ENCODE peak calls at places on chromosomes 4 and X, in eight cellular contexts. One of them, this sample, is unnamed.

GRCh38 chr4:145878501-145879435 is 59.9 kb downstream of the ZNF827 start:
- DNase-seq in HCT116: no peak
- DNase-seq in transverse colon: no peak
- DNase-seq in NB4: no peak
- DNase-seq in heart left ventricle: no peak
- DNase-seq in right lobe of liver: no peak
- DNase-seq in tibial nerve: no peak
- DNase-seq in ovary: no peak
- DNase-seq in this sample: no peak

GRCh38 chrX:47573334-47574095 is 8.7 kb upstream of the TIMP1 start:
- DNase-seq in HCT116: no peak
- DNase-seq in transverse colon: peak; percentile 47
- DNase-seq in NB4: no peak
- DNase-seq in heart left ventricle: peak; percentile 58
- DNase-seq in right lobe of liver: no peak
- DNase-seq in tibial nerve: peak; percentile 43
- DNase-seq in ovary: peak; percentile 77
- DNase-seq in this sample: peak; percentile 79

GRCh38 chrX:68889244-68889643 is 60.4 kb downstream of the EFNB1 start:
- DNase-seq in HCT116: no peak
- DNase-seq in transverse colon: no peak
- DNase-seq in NB4: peak; percentile 49
- DNase-seq in heart left ventricle: no peak
- DNase-seq in right lobe of liver: no peak
- DNase-seq in tibial nerve: no peak
- DNase-seq in ovary: no peak
- DNase-seq in this sample: no peak

GRCh38 chrX:11331788-11332187 is 38.6 kb downstream of the AMELX start:
- DNase-seq in HCT116: no peak
- DNase-seq in transverse colon: no peak
- DNase-seq in NB4: no peak
- DNase-seq in heart left ventricle: no peak
- DNase-seq in right lobe of liver: no peak
- DNase-seq in tibial nerve: no peak
- DNase-seq in ovary: no peak
- DNase-seq in this sample: no peak

GRCh38 chr4:167265231-167265630 is 30.9 kb upstream of the SPOCK3 start:
- DNase-seq in HCT116: no peak
- DNase-seq in transverse colon: no peak
- DNase-seq in NB4: no peak
- DNase-seq in heart left ventricle: no peak
- DNase-seq in right lobe of liver: no peak
- DNase-seq in tibial nerve: no peak
- DNase-seq in ovary: no peak
- DNase-seq in this sample: no peak

GRCh38 chrX:152343306-152343705 is 107.8 kb downstream of the GABRA3 start:
- DNase-seq in HCT116: no peak
- DNase-seq in transverse colon: no peak
- DNase-seq in NB4: no peak
- DNase-seq in heart left ventricle: no peak
- DNase-seq in right lobe of liver: no peak
- DNase-seq in tibial nerve: no peak
- DNase-seq in ovary: no peak
- DNase-seq in this sample: no peak

GRCh38 chrX:33906971-33907370 is 225.1 kb downstream of the FAM47A start:
- DNase-seq in HCT116: no peak
- DNase-seq in transverse colon: no peak
- DNase-seq in NB4: no peak
- DNase-seq in heart left ventricle: no peak
- DNase-seq in right lobe of liver: no peak
- DNase-seq in tibial nerve: no peak
- DNase-seq in ovary: no peak
- DNase-seq in this sample: no peak

GRCh38 chr4:149781150-149781549 is 34.5 kb downstream of the IQCM start:
- DNase-seq in HCT116: peak; percentile 42
- DNase-seq in transverse colon: no peak
- DNase-seq in NB4: peak; percentile 6
- DNase-seq in heart left ventricle: no peak
- DNase-seq in right lobe of liver: no peak
- DNase-seq in tibial nerve: no peak
- DNase-seq in ovary: no peak
- DNase-seq in this sample: no peak

GRCh38 chrX:130631011-130631410 is 229.2 kb downstream of the RBMX2 start:
- DNase-seq in HCT116: no peak
- DNase-seq in transverse colon: no peak
- DNase-seq in NB4: no peak
- DNase-seq in heart left ventricle: no peak
- DNase-seq in right lobe of liver: no peak
- DNase-seq in tibial nerve: no peak
- DNase-seq in ovary: no peak
- DNase-seq in this sample: no peak

GRCh38 chr4:2763511-2763967 is 7.4 kb upstream of the TNIP2 start:
- DNase-seq in HCT116: no peak
- DNase-seq in transverse colon: no peak
- DNase-seq in NB4: no peak
- DNase-seq in heart left ventricle: no peak
- DNase-seq in right lobe of liver: no peak
- DNase-seq in tibial nerve: no peak
- DNase-seq in ovary: peak; percentile 36
- DNase-seq in this sample: peak; percentile 69

GRCh38 chr4:1752284-1753041 is 31.1 kb downstream of the TACC3 start:
- DNase-seq in HCT116: no peak
- DNase-seq in transverse colon: peak; percentile 24
- DNase-seq in NB4: peak; percentile 77
- DNase-seq in heart left ventricle: no peak
- DNase-seq in right lobe of liver: no peak
- DNase-seq in tibial nerve: no peak
- DNase-seq in ovary: no peak
- DNase-seq in this sample: no peak

GRCh38 chrX:140918398-140919043 is 83.9 kb upstream of the SPANXB1 start:
- DNase-seq in HCT116: peak; percentile 10
- DNase-seq in transverse colon: peak; percentile 8
- DNase-seq in NB4: peak; percentile 61
- DNase-seq in heart left ventricle: no peak
- DNase-seq in right lobe of liver: no peak
- DNase-seq in tibial nerve: no peak
- DNase-seq in ovary: no peak
- DNase-seq in this sample: no peak

GRCh38 chr4:156805696-156806095 is 165.9 kb downstream of the PDGFC start:
- DNase-seq in HCT116: no peak
- DNase-seq in transverse colon: no peak
- DNase-seq in NB4: no peak
- DNase-seq in heart left ventricle: no peak
- DNase-seq in right lobe of liver: no peak
- DNase-seq in tibial nerve: no peak
- DNase-seq in ovary: no peak
- DNase-seq in this sample: no peak

GRCh38 chr4:6347511-6348045 is 77.9 kb downstream of the WFS1 start:
- DNase-seq in HCT116: no peak
- DNase-seq in transverse colon: no peak
- DNase-seq in NB4: no peak
- DNase-seq in heart left ventricle: no peak
- DNase-seq in right lobe of liver: no peak
- DNase-seq in tibial nerve: no peak
- DNase-seq in ovary: no peak
- DNase-seq in this sample: no peak

GRCh38 chr4:123699823-123700822 is 303.5 kb downstream of the SPRY1 start:
- DNase-seq in HCT116: no peak
- DNase-seq in transverse colon: no peak
- DNase-seq in NB4: no peak
- DNase-seq in heart left ventricle: peak; percentile 41
- DNase-seq in right lobe of liver: no peak
- DNase-seq in tibial nerve: no peak
- DNase-seq in ovary: no peak
- DNase-seq in this sample: no peak

GRCh38 chrX:79182616-79183015 is 38.1 kb downstream of the GPR174 start:
- DNase-seq in HCT116: no peak
- DNase-seq in transverse colon: no peak
- DNase-seq in NB4: no peak
- DNase-seq in heart left ventricle: no peak
- DNase-seq in right lobe of liver: no peak
- DNase-seq in tibial nerve: no peak
- DNase-seq in ovary: no peak
- DNase-seq in this sample: no peak

GRCh38 chr4:159856451-159856850 is 753.6 kb downstream of the RAPGEF2 start:
- DNase-seq in HCT116: no peak
- DNase-seq in transverse colon: no peak
- DNase-seq in NB4: no peak
- DNase-seq in heart left ventricle: no peak
- DNase-seq in right lobe of liver: no peak
- DNase-seq in tibial nerve: no peak
- DNase-seq in ovary: no peak
- DNase-seq in this sample: no peak

GRCh38 chr4:151887151-151887815 is 126.5 kb upstream of the GATB start:
- DNase-seq in HCT116: no peak
- DNase-seq in transverse colon: no peak
- DNase-seq in NB4: peak; percentile 49
- DNase-seq in heart left ventricle: no peak
- DNase-seq in right lobe of liver: no peak
- DNase-seq in tibial nerve: no peak
- DNase-seq in ovary: no peak
- DNase-seq in this sample: no peak

DNA sequence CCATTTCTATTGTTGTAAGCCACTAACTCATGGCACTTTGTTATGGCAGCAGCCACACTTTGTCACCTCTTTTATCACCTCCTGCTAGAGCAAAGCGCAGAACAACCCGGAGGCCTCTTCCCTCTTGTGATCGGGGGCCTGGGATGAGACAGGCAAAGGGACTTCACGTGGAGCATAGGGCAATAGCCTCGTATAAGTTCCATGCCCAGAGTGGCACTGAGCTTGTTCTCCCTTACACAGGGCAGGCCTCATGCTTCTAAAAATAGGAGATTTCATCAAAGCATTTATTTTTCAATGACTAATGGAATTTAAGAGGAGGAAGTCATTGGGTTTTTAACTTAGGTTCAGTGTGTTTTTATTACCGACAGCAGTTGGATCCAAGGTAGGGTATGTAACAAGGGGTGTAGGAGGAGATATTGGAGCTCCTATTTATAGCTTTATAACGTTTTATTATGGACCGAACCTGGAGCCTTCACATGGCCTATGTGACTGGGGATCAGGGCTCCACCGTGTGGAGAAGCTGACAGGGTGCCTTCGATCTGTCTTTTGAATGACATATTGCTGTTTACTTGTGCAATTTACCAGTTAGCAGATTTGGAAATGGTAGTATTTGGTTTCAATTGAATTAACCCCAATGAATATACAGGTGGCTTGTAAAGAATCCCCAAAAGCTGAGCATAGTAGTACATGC is 93.8 kb downstream of the SLC2A9 start:
- DNase-seq in HCT116: no peak
- DNase-seq in transverse colon: no peak
- DNase-seq in NB4: no peak
- DNase-seq in heart left ventricle: no peak
- DNase-seq in right lobe of liver: no peak
- DNase-seq in tibial nerve: no peak
- DNase-seq in ovary: no peak
- DNase-seq in this sample: no peak
- TF ChIP-seq CTCF in HCT116: no peak
- TF ChIP-seq CTCF in transverse colon: no peak
- TF ChIP-seq CTCF in NB4: no peak
- TF ChIP-seq CTCF in heart left ventricle: peak; percentile 21
- TF ChIP-seq CTCF in right lobe of liver: no peak
- TF ChIP-seq CTCF in tibial nerve: no peak
- TF ChIP-seq CTCF in ovary: no peak
- TF ChIP-seq CTCF in this sample: no peak

GRCh38 chr4:133148690-133149363 is at the start of gene PCDH10:
- DNase-seq in HCT116: no peak
- DNase-seq in transverse colon: peak; percentile 73
- DNase-seq in NB4: no peak
- DNase-seq in heart left ventricle: peak; percentile 83
- DNase-seq in right lobe of liver: peak; percentile 80
- DNase-seq in tibial nerve: peak; percentile 79
- DNase-seq in ovary: peak; percentile 90
- DNase-seq in this sample: peak; percentile 94
- TF ChIP-seq POLR2A in HCT116: no peak
- TF ChIP-seq POLR2A in transverse colon: no peak
- TF ChIP-seq POLR2A in NB4: no peak
- TF ChIP-seq POLR2A in heart left ventricle: no peak
- TF ChIP-seq POLR2A in right lobe of liver: no peak
- TF ChIP-seq POLR2A in tibial nerve: peak; percentile 86
- TF ChIP-seq POLR2A in ovary: peak; percentile 31
- TF ChIP-seq POLR2A in this sample: no peak

GRCh38 chr4:68673143-68673542 is 2.7 kb upstream of the UGT2B15 start:
- DNase-seq in HCT116: no peak
- DNase-seq in transverse colon: no peak
- DNase-seq in NB4: no peak
- DNase-seq in heart left ventricle: no peak
- DNase-seq in right lobe of liver: no peak
- DNase-seq in tibial nerve: no peak
- DNase-seq in ovary: no peak
- DNase-seq in this sample: no peak
- TF ChIP-seq CTCF in HCT116: no peak
- TF ChIP-seq CTCF in transverse colon: no peak
- TF ChIP-seq CTCF in NB4: no peak
- TF ChIP-seq CTCF in heart left ventricle: no peak
- TF ChIP-seq CTCF in right lobe of liver: no peak
- TF ChIP-seq CTCF in tibial nerve: no peak
- TF ChIP-seq CTCF in ovary: no peak
- TF ChIP-seq CTCF in this sample: no peak

DNA sequence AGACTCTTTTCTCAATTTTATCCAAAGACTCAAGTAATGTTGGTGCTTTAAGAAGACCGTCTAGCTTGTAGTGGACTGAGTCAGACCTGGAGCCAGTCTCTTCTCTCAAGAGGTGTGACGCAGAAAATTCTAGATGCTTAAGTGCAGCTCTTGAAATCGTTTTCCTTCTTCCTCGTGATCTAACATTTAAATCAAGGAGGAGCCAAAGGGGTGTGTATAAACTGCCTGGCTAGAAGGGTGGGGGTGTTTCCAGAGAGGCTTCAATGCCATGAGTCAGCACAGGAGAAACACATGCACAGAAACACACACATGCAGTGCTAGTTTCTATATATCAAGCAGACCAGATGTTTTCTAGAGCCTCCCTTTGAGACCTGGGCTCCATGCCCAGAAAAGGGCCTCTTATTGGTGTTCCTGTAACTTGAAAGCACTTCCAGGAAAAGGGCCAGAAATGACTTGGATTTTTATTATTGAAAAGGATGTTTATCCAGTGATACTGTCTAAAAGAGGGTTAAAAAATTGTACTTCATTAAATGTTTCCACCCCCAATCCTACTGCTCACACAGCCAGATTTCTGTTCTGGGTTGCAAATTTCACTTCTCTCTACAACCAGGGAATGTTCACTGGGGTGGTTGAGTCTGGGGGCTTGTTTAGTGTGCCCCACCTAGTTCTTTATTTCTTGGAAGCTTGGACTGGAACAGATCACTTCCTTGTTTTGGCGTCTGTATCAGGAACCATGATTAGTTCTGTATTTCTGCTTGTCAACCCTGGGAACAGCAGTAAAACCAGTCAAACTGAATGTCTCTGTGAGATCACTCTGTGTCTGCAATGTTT is at the start of gene CLIC2:
- DNase-seq in HCT116: no peak
- DNase-seq in transverse colon: peak; percentile 17
- DNase-seq in NB4: peak; percentile 4
- DNase-seq in heart left ventricle: peak; percentile 55
- DNase-seq in right lobe of liver: no peak
- DNase-seq in tibial nerve: peak; percentile 9
- DNase-seq in ovary: peak; percentile 41
- DNase-seq in this sample: no peak
- TF ChIP-seq POLR2A in HCT116: no peak
- TF ChIP-seq POLR2A in transverse colon: no peak
- TF ChIP-seq POLR2A in NB4: no peak
- TF ChIP-seq POLR2A in heart left ventricle: no peak
- TF ChIP-seq POLR2A in right lobe of liver: peak; percentile 24
- TF ChIP-seq POLR2A in tibial nerve: peak; percentile 23
- TF ChIP-seq POLR2A in ovary: no peak
- TF ChIP-seq POLR2A in this sample: no peak

GRCh38 chr4:182142146-182143085 is 100.8 kb upstream of the TENM3 start:
- DNase-seq in HCT116: no peak
- DNase-seq in transverse colon: no peak
- DNase-seq in NB4: no peak
- DNase-seq in heart left ventricle: no peak
- DNase-seq in right lobe of liver: no peak
- DNase-seq in tibial nerve: no peak
- DNase-seq in ovary: no peak
- DNase-seq in this sample: no peak
- TF ChIP-seq CTCF in HCT116: no peak
- TF ChIP-seq CTCF in transverse colon: no peak
- TF ChIP-seq CTCF in NB4: no peak
- TF ChIP-seq CTCF in heart left ventricle: no peak
- TF ChIP-seq CTCF in right lobe of liver: no peak
- TF ChIP-seq CTCF in tibial nerve: no peak
- TF ChIP-seq CTCF in ovary: no peak
- TF ChIP-seq CTCF in this sample: no peak